ENCODE peak calls at places on chromosomes 11 and 22, in six cellular contexts. One of them, this sample, is unnamed.

GRCh38 chr22:26066534-26066933 is 102.7 kb upstream of the SEZ6L start:
- DNase-seq in COR-L47: peak; percentile 90
- DNase-seq in astrocyte of the cerebellum: no peak
- DNase-seq in fibroblast of lung: no peak
- DNase-seq in kidney: no peak
- DNase-seq in cerebellar cortex: no peak
- DNase-seq in this sample: no peak

GRCh38 chr22:36726007-36726380 is 22.4 kb upstream of the CACNG2 start:
- DNase-seq in cerebellar cortex: no peak
- DNase-seq in fibroblast of lung: no peak
- DNase-seq in COR-L47: no peak
- DNase-seq in astrocyte of the cerebellum: no peak
- DNase-seq in kidney: no peak
- DNase-seq in this sample: no peak

GRCh38 chr11:118533769-118534729 is 3.1 kb downstream of the TMEM25 start:
- DNase-seq in fibroblast of lung: no peak
- DNase-seq in astrocyte of the cerebellum: no peak
- DNase-seq in cerebellar cortex: peak; percentile 39
- DNase-seq in kidney: peak; percentile 46
- DNase-seq in COR-L47: no peak
- DNase-seq in this sample: no peak

GRCh38 chr11:47539681-47540039 is 13.3 kb downstream of the CELF1 start:
- DNase-seq in kidney: no peak
- DNase-seq in cerebellar cortex: no peak
- DNase-seq in COR-L47: no peak
- DNase-seq in astrocyte of the cerebellum: no peak
- DNase-seq in fibroblast of lung: no peak
- DNase-seq in this sample: no peak

GRCh38 chr11:68927280-68928107 is 23.8 kb downstream of the IGHMBP2 start:
- DNase-seq in fibroblast of lung: peak; percentile 25
- DNase-seq in cerebellar cortex: peak; percentile 57
- DNase-seq in kidney: peak; percentile 29
- DNase-seq in astrocyte of the cerebellum: no peak
- DNase-seq in COR-L47: no peak
- DNase-seq in this sample: no peak

GRCh38 chr11:15897211-15897960 is 459.0 kb downstream of the SOX6 start:
- DNase-seq in kidney: no peak
- DNase-seq in cerebellar cortex: no peak
- DNase-seq in fibroblast of lung: peak; percentile 75
- DNase-seq in COR-L47: no peak
- DNase-seq in astrocyte of the cerebellum: no peak
- DNase-seq in this sample: peak; percentile 48

GRCh38 chr11:128902515-128903066 is 11.4 kb downstream of the KCNJ5 start:
- DNase-seq in COR-L47: no peak
- DNase-seq in astrocyte of the cerebellum: no peak
- DNase-seq in kidney: peak; percentile 55
- DNase-seq in fibroblast of lung: peak; percentile 84
- DNase-seq in cerebellar cortex: no peak
- DNase-seq in this sample: no peak

GRCh38 chr11:35111171-35112055 is 27.6 kb upstream of the CD44 start:
- DNase-seq in kidney: no peak
- DNase-seq in astrocyte of the cerebellum: peak; percentile 92
- DNase-seq in fibroblast of lung: peak; percentile 99
- DNase-seq in COR-L47: no peak
- DNase-seq in cerebellar cortex: no peak
- DNase-seq in this sample: no peak

GRCh38 chr11:131712897-131713296 is 342.5 kb downstream of the NTM start:
- DNase-seq in COR-L47: no peak
- DNase-seq in cerebellar cortex: no peak
- DNase-seq in astrocyte of the cerebellum: no peak
- DNase-seq in fibroblast of lung: no peak
- DNase-seq in kidney: no peak
- DNase-seq in this sample: no peak

GRCh38 chr11:101008961-101009684 is 120.5 kb downstream of the PGR start:
- DNase-seq in fibroblast of lung: no peak
- DNase-seq in kidney: no peak
- DNase-seq in cerebellar cortex: no peak
- DNase-seq in COR-L47: no peak
- DNase-seq in astrocyte of the cerebellum: no peak
- DNase-seq in this sample: no peak

GRCh38 chr22:44828193-44828592 is 75.8 kb downstream of the ARHGAP8 start:
- DNase-seq in kidney: no peak
- DNase-seq in cerebellar cortex: peak; percentile 5
- DNase-seq in fibroblast of lung: no peak
- DNase-seq in astrocyte of the cerebellum: no peak
- DNase-seq in COR-L47: no peak
- DNase-seq in this sample: no peak

GRCh38 chr11:128496684-128497056 is 90.7 kb downstream of the ETS1 start:
- DNase-seq in COR-L47: no peak
- DNase-seq in cerebellar cortex: peak; percentile 35
- DNase-seq in kidney: no peak
- DNase-seq in fibroblast of lung: no peak
- DNase-seq in astrocyte of the cerebellum: no peak
- DNase-seq in this sample: no peak

GRCh38 chr22:28442951-28443876 is 236.4 kb downstream of the TTC28 start:
- DNase-seq in cerebellar cortex: peak; percentile 75
- DNase-seq in COR-L47: no peak
- DNase-seq in kidney: peak; percentile 85
- DNase-seq in fibroblast of lung: peak; percentile 82
- DNase-seq in astrocyte of the cerebellum: peak; percentile 59
- DNase-seq in this sample: no peak

GRCh38 chr11:88535916-88536547 is 198.5 kb upstream of the CTSC start:
- DNase-seq in COR-L47: no peak
- DNase-seq in fibroblast of lung: peak; percentile 97
- DNase-seq in kidney: no peak
- DNase-seq in cerebellar cortex: no peak
- DNase-seq in astrocyte of the cerebellum: peak; percentile 88
- DNase-seq in this sample: peak; percentile 92

GRCh38 chr11:64894070-64894811 is 15.8 kb upstream of the EHD1 start:
- DNase-seq in astrocyte of the cerebellum: no peak
- DNase-seq in kidney: peak; percentile 93
- DNase-seq in fibroblast of lung: peak; percentile 34
- DNase-seq in cerebellar cortex: peak; percentile 69
- DNase-seq in COR-L47: peak; percentile 6
- DNase-seq in this sample: no peak

This sample was measured in retinal pigment epithelial cell.